ENCODE peak calls at places on chromosome 13, in five cellular contexts. One of them, this sample, is unnamed.
A peak's percentile ranks its signal among the peaks of the same experiment; 100 is the strongest.

GRCh38 chr13:32735859-32736258 is 149.6 kb downstream of the PDS5B start:
- DNase-seq in hepatocyte: no peak
- DNase-seq in body of pancreas: no peak
- DNase-seq in tibial nerve: no peak
- DNase-seq in astrocyte of the spinal cord: no peak
- DNase-seq in this sample: no peak

GRCh38 chr13:46324976-46325375 is 62.1 kb downstream of the RUBCNL start:
- DNase-seq in tibial nerve: no peak
- DNase-seq in body of pancreas: no peak
- DNase-seq in hepatocyte: no peak
- DNase-seq in astrocyte of the spinal cord: no peak
- DNase-seq in this sample: no peak

GRCh38 chr13:38308736-38309135 is 40.9 kb upstream of the UFM1 start:
- DNase-seq in body of pancreas: no peak
- DNase-seq in hepatocyte: peak; percentile 13
- DNase-seq in tibial nerve: no peak
- DNase-seq in astrocyte of the spinal cord: peak; percentile 51
- DNase-seq in this sample: no peak

GRCh38 chr13:35531551-35531950 is 55.1 kb upstream of the MAB21L1 start:
- DNase-seq in tibial nerve: no peak
- DNase-seq in body of pancreas: no peak
- DNase-seq in astrocyte of the spinal cord: no peak
- DNase-seq in hepatocyte: no peak
- DNase-seq in this sample: no peak

GRCh38 chr13:19910336-19911072 is 47.1 kb upstream of the ZMYM5 start:
- DNase-seq in astrocyte of the spinal cord: peak; percentile 9
- DNase-seq in body of pancreas: no peak
- DNase-seq in hepatocyte: no peak
- DNase-seq in tibial nerve: no peak
- DNase-seq in this sample: no peak

GRCh38 chr13:45870232-45870631 is 18.7 kb upstream of the SIAH3 start:
- DNase-seq in astrocyte of the spinal cord: no peak
- DNase-seq in hepatocyte: no peak
- DNase-seq in tibial nerve: no peak
- DNase-seq in body of pancreas: no peak
- DNase-seq in this sample: no peak

GRCh38 chr13:49436890-49437289 is 7.0 kb downstream of the CAB39L start:
- DNase-seq in astrocyte of the spinal cord: peak; percentile 65
- DNase-seq in hepatocyte: peak; percentile 20
- DNase-seq in body of pancreas: peak; percentile 43
- DNase-seq in tibial nerve: peak; percentile 22
- DNase-seq in this sample: no peak

GRCh38 chr13:62357887-62358645 is 942.4 kb upstream of the PCDH20 start:
- DNase-seq in hepatocyte: peak; percentile 60
- DNase-seq in astrocyte of the spinal cord: peak; percentile 54
- DNase-seq in body of pancreas: peak; percentile 52
- DNase-seq in tibial nerve: no peak
- DNase-seq in this sample: peak; percentile 53

GRCh38 chr13:96081888-96082287 is 8.0 kb upstream of the HS6ST3 start:
- DNase-seq in body of pancreas: no peak
- DNase-seq in astrocyte of the spinal cord: no peak
- DNase-seq in hepatocyte: no peak
- DNase-seq in tibial nerve: no peak
- DNase-seq in this sample: no peak

GRCh38 chr13:46615888-46616531 is 63.0 kb downstream of the LRCH1 start:
- DNase-seq in astrocyte of the spinal cord: no peak
- DNase-seq in tibial nerve: no peak
- DNase-seq in body of pancreas: no peak
- DNase-seq in hepatocyte: peak; percentile 20
- DNase-seq in this sample: no peak

GRCh38 chr13:96229356-96229755 is 139.4 kb downstream of the HS6ST3 start:
- DNase-seq in body of pancreas: no peak
- DNase-seq in astrocyte of the spinal cord: no peak
- DNase-seq in tibial nerve: no peak
- DNase-seq in hepatocyte: peak; percentile 35
- DNase-seq in this sample: peak; percentile 8

GRCh38 chr13:80284290-80284689 is 56.6 kb downstream of the SPRY2 start:
- DNase-seq in astrocyte of the spinal cord: no peak
- DNase-seq in body of pancreas: no peak
- DNase-seq in tibial nerve: no peak
- DNase-seq in hepatocyte: no peak
- DNase-seq in this sample: no peak

GRCh38 chr13:95660981-95661581 is 15.9 kb upstream of the DNAJC3 start:
- DNase-seq in body of pancreas: peak; percentile 37
- DNase-seq in hepatocyte: peak; percentile 64
- DNase-seq in astrocyte of the spinal cord: peak; percentile 53
- DNase-seq in tibial nerve: no peak
- DNase-seq in this sample: no peak

GRCh38 chr13:51479199-51479523 is 26.3 kb upstream of the INTS6 start:
- DNase-seq in hepatocyte: no peak
- DNase-seq in astrocyte of the spinal cord: peak; percentile 41
- DNase-seq in tibial nerve: no peak
- DNase-seq in body of pancreas: no peak
- DNase-seq in this sample: no peak

GRCh38 chr13:46507978-46508377 is 45.0 kb upstream of the LRCH1 start:
- DNase-seq in astrocyte of the spinal cord: no peak
- DNase-seq in hepatocyte: no peak
- DNase-seq in body of pancreas: no peak
- DNase-seq in tibial nerve: no peak
- DNase-seq in this sample: no peak

GRCh38 chr13:52785721-52786120 is 46.1 kb upstream of the CNMD start:
- DNase-seq in hepatocyte: no peak
- DNase-seq in tibial nerve: no peak
- DNase-seq in astrocyte of the spinal cord: no peak
- DNase-seq in body of pancreas: no peak
- DNase-seq in this sample: no peak

GRCh38 chr13:30157616-30157993 is 149.7 kb downstream of the KATNAL1 start:
- DNase-seq in tibial nerve: no peak
- DNase-seq in body of pancreas: no peak
- DNase-seq in hepatocyte: no peak
- DNase-seq in astrocyte of the spinal cord: no peak
- DNase-seq in this sample: no peak

GRCh38 chr13:30156826-30157615 is 150.3 kb downstream of the KATNAL1 start:
- DNase-seq in tibial nerve: no peak
- DNase-seq in body of pancreas: no peak
- DNase-seq in hepatocyte: no peak
- DNase-seq in astrocyte of the spinal cord: no peak
- DNase-seq in this sample: no peak

GRCh38 chr13:30156270-30156669 is 151.1 kb downstream of the KATNAL1 start:
- DNase-seq in hepatocyte: no peak
- DNase-seq in body of pancreas: no peak
- DNase-seq in astrocyte of the spinal cord: no peak
- DNase-seq in tibial nerve: no peak
- DNase-seq in this sample: no peak

GRCh38 chr13:30159446-30159839 is 147.9 kb downstream of the KATNAL1 start:
- DNase-seq in body of pancreas: no peak
- DNase-seq in astrocyte of the spinal cord: peak; percentile 91
- DNase-seq in tibial nerve: no peak
- DNase-seq in hepatocyte: no peak
- DNase-seq in this sample: no peak

DNA sequence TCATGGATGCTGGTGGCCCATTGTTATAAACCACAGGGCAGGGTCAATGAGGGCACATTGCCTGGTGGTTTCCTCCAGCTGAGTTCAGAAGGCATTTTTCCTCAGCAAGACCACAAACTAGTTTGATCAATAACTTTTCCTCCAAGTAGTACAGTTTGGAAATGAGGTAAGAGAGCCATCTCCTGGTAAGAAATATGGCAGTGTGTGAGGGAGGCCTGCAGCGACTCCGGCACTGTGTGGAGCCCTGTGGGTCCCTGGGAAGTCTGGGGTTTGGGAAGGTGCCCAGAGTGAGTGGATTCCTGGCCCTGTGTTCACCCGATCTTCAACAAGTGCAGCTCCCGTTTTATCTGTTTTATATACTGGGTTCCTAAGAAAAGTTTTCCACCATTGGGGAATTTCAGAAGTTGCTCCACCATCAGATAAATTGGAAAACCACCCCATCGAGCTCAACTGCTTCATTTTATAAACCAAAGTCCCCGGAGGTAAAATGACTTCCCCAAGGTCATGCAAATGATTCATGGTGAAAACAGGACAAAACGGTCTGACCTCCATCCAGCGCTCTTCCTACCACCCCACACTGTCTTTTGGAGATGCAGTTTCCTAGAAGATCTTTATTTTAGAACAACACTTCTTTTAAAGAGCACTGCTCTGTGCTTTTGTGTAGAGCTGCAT is 148.4 kb downstream of the KATNAL1 start:
- DNase-seq in astrocyte of the spinal cord: peak; percentile 87
- DNase-seq in tibial nerve: peak; percentile 64
- DNase-seq in hepatocyte: no peak
- DNase-seq in body of pancreas: no peak
- DNase-seq in this sample: no peak
- TF ChIP-seq CTCF in astrocyte of the spinal cord: peak; percentile 71
- TF ChIP-seq CTCF in tibial nerve: peak; percentile 56
- TF ChIP-seq CTCF in hepatocyte: peak; percentile 8
- TF ChIP-seq CTCF in body of pancreas: peak; percentile 19
- TF ChIP-seq CTCF in this sample: peak; percentile 15

DNA sequence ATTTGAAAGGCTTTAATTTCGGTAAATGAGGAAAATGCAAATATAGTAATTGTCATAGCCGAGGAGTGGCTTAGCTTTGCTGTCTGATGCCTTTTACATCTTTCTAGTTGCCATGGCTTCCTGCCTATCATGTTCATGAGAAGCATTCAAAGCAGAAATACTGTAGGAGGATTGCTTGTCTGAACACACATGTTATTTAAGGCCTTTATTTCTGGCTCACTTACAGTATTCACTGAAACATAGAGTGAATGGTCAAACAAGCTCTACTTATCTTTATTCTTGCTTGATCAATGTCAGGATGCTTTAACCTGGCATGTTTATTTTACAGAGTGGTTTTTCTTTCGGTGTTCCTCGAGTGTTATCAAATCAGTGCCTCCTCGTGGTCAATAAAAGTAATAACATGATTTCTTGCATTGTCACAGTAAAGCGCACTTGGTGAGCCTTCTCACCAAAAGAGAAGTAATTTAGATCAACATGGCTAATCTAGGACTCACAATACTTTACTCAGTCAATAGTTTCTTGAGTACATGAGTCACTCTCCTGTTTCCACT is 73.5 kb upstream of the PCDH17 start:
- DNase-seq in hepatocyte: peak; percentile 64
- DNase-seq in tibial nerve: no peak
- DNase-seq in astrocyte of the spinal cord: peak; percentile 3
- DNase-seq in body of pancreas: no peak
- DNase-seq in this sample: peak; percentile 21
- TF ChIP-seq CTCF in hepatocyte: peak; percentile 50
- TF ChIP-seq CTCF in tibial nerve: no peak
- TF ChIP-seq CTCF in astrocyte of the spinal cord: no peak
- TF ChIP-seq CTCF in body of pancreas: no peak
- TF ChIP-seq CTCF in this sample: peak; percentile 57

GRCh38 chr13:30752201-30752797 is 17.0 kb downstream of the ALOX5AP start:
- DNase-seq in tibial nerve: no peak
- DNase-seq in astrocyte of the spinal cord: peak; percentile 52
- DNase-seq in hepatocyte: peak; percentile 32
- DNase-seq in body of pancreas: peak; percentile 48
- DNase-seq in this sample: no peak
- TF ChIP-seq CTCF in tibial nerve: no peak
- TF ChIP-seq CTCF in astrocyte of the spinal cord: no peak
- TF ChIP-seq CTCF in hepatocyte: no peak
- TF ChIP-seq CTCF in body of pancreas: no peak
- TF ChIP-seq CTCF in this sample: no peak

GRCh38 chr13:74040200-74040599 is 94.0 kb downstream of the KLF12 start:
- DNase-seq in astrocyte of the spinal cord: peak; percentile 29
- DNase-seq in hepatocyte: peak; percentile 65
- DNase-seq in body of pancreas: peak; percentile 47
- DNase-seq in tibial nerve: no peak
- DNase-seq in this sample: no peak
- TF ChIP-seq CTCF in astrocyte of the spinal cord: peak; percentile 65
- TF ChIP-seq CTCF in hepatocyte: peak; percentile 40
- TF ChIP-seq CTCF in body of pancreas: peak; percentile 17
- TF ChIP-seq CTCF in tibial nerve: peak; percentile 39
- TF ChIP-seq CTCF in this sample: peak; percentile 3

DNA sequence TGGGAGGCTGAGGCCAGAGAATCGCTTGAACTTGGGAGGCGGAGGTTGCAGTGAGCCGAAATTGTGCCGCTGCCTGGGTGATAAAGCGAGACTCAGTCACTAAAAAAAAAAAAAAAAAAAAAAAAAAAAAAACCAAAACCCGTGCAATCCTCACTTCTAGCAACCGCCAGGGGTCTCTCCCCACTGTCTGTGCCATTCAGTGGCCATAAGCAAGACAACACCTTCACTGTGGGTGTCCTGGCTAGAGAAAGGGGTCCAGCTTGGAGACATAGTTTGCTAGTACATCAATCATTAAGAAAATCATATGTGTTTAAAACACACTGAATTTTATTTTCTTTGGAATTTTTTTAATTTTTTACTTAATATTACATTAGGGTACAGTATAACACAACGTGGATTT is 68.2 kb downstream of the RASL11A start:
- DNase-seq in astrocyte of the spinal cord: no peak
- DNase-seq in tibial nerve: no peak
- DNase-seq in hepatocyte: no peak
- DNase-seq in body of pancreas: no peak
- DNase-seq in this sample: no peak
- TF ChIP-seq CTCF in astrocyte of the spinal cord: peak; percentile 51
- TF ChIP-seq CTCF in tibial nerve: no peak
- TF ChIP-seq CTCF in hepatocyte: no peak
- TF ChIP-seq CTCF in body of pancreas: no peak
- TF ChIP-seq CTCF in this sample: no peak

DNA sequence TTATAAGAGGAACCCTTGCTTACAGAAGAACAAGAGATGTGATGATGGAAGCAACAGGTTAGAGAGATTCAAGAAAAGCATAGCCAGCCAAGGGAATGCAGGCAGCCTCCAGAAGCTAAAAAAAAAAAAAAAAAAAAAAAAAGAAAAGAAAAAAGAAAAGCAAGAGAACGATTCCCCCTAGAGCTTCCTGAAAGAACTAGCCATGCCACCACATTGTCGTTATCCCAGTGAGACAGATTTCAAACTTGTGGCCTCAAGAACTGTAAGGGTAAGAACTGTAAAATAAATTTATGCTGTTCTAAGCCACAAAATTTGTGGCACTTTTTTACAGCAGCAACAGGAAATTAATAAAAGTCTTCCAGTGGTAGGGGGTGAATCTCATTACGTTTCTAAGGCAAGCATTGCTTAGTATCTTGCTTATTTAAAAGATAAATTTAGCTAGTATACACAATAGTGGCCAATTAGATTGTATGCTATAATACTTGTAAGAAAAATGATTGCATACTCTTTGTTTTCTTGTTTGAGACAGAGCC is 21.8 kb downstream of the RFXAP start:
- DNase-seq in tibial nerve: no peak
- DNase-seq in hepatocyte: no peak
- DNase-seq in astrocyte of the spinal cord: no peak
- DNase-seq in body of pancreas: no peak
- DNase-seq in this sample: no peak
- TF ChIP-seq CTCF in tibial nerve: no peak
- TF ChIP-seq CTCF in hepatocyte: peak; percentile 22
- TF ChIP-seq CTCF in astrocyte of the spinal cord: no peak
- TF ChIP-seq CTCF in body of pancreas: no peak
- TF ChIP-seq CTCF in this sample: no peak

This sample was measured in LNCaP clone FGC.